ENCODE peak calls at places on chromosomes 6 and 20, in ten cellular contexts. One of them, this sample, is unnamed.

GRCh38 chr6:5557506-5557905 is 296.2 kb downstream of the FARS2 start:
- DNase-seq in ovary: no peak
- DNase-seq in transverse colon: no peak
- DNase-seq in upper lobe of left lung: no peak
- DNase-seq in SK-N-SH: no peak
- DNase-seq in suprapubic skin: no peak
- DNase-seq in A549: no peak
- DNase-seq in K562: no peak
- DNase-seq in esophagus muscularis mucosa: no peak
- DNase-seq in sigmoid colon: no peak
- DNase-seq in this sample: no peak

GRCh38 chr6:39057251-39058155 is 8.9 kb downstream of the GLP1R start:
- DNase-seq in ovary: no peak
- DNase-seq in SK-N-SH: no peak
- DNase-seq in K562: no peak
- DNase-seq in sigmoid colon: no peak
- DNase-seq in upper lobe of left lung: no peak
- DNase-seq in esophagus muscularis mucosa: no peak
- DNase-seq in A549: no peak
- DNase-seq in suprapubic skin: peak
- DNase-seq in transverse colon: no peak
- DNase-seq in this sample: no peak

GRCh38 chr6:34065470-34066283 is 80.2 kb downstream of the GRM4 start:
- DNase-seq in esophagus muscularis mucosa: no peak
- DNase-seq in A549: no peak
- DNase-seq in upper lobe of left lung: no peak
- DNase-seq in SK-N-SH: peak
- DNase-seq in ovary: peak
- DNase-seq in sigmoid colon: no peak
- DNase-seq in suprapubic skin: no peak
- DNase-seq in transverse colon: no peak
- DNase-seq in K562: no peak
- DNase-seq in this sample: no peak

GRCh38 chr20:61732511-61733210 is 333.0 kb downstream of the TAF4 start:
- DNase-seq in A549: no peak
- DNase-seq in transverse colon: no peak
- DNase-seq in upper lobe of left lung: no peak
- DNase-seq in suprapubic skin: no peak
- DNase-seq in SK-N-SH: no peak
- DNase-seq in K562: no peak
- DNase-seq in esophagus muscularis mucosa: no peak
- DNase-seq in ovary: no peak
- DNase-seq in sigmoid colon: no peak
- DNase-seq in this sample: no peak

GRCh38 chr6:90406957-90407356 is 110.3 kb upstream of the BACH2 start:
- DNase-seq in transverse colon: no peak
- DNase-seq in SK-N-SH: no peak
- DNase-seq in suprapubic skin: no peak
- DNase-seq in esophagus muscularis mucosa: no peak
- DNase-seq in K562: peak
- DNase-seq in sigmoid colon: no peak
- DNase-seq in A549: no peak
- DNase-seq in ovary: no peak
- DNase-seq in upper lobe of left lung: no peak
- DNase-seq in this sample: no peak

GRCh38 chr6:83879746-83880145 is 20.3 kb downstream of the CYB5R4 start:
- DNase-seq in sigmoid colon: no peak
- DNase-seq in SK-N-SH: no peak
- DNase-seq in suprapubic skin: no peak
- DNase-seq in esophagus muscularis mucosa: no peak
- DNase-seq in transverse colon: no peak
- DNase-seq in K562: no peak
- DNase-seq in ovary: no peak
- DNase-seq in upper lobe of left lung: no peak
- DNase-seq in A549: no peak
- DNase-seq in this sample: no peak

GRCh38 chr6:129709451-129709908 is 497 bp downstream of the ARHGAP18 start:
- DNase-seq in SK-N-SH: no peak
- DNase-seq in K562: no peak
- DNase-seq in suprapubic skin: peak
- DNase-seq in upper lobe of left lung: no peak
- DNase-seq in A549: no peak
- DNase-seq in sigmoid colon: no peak
- DNase-seq in transverse colon: no peak
- DNase-seq in ovary: peak
- DNase-seq in esophagus muscularis mucosa: no peak
- DNase-seq in this sample: peak

GRCh38 chr6:169213814-169214520 is 39.7 kb downstream of the THBS2 start:
- DNase-seq in upper lobe of left lung: no peak
- DNase-seq in A549: no peak
- DNase-seq in ovary: peak
- DNase-seq in K562: no peak
- DNase-seq in suprapubic skin: no peak
- DNase-seq in esophagus muscularis mucosa: peak
- DNase-seq in SK-N-SH: peak
- DNase-seq in transverse colon: no peak
- DNase-seq in sigmoid colon: peak
- DNase-seq in this sample: no peak

GRCh38 chr6:125913864-125914351 is 42.7 kb upstream of the HINT3 start:
- DNase-seq in suprapubic skin: no peak
- DNase-seq in upper lobe of left lung: peak
- DNase-seq in ovary: no peak
- DNase-seq in K562: peak
- DNase-seq in A549: peak
- DNase-seq in esophagus muscularis mucosa: no peak
- DNase-seq in transverse colon: peak
- DNase-seq in SK-N-SH: no peak
- DNase-seq in sigmoid colon: no peak
- DNase-seq in this sample: no peak

GRCh38 chr6:137975058-137975940 is 108.2 kb downstream of the TNFAIP3 start:
- DNase-seq in K562: no peak
- DNase-seq in upper lobe of left lung: no peak
- DNase-seq in esophagus muscularis mucosa: no peak
- DNase-seq in A549: no peak
- DNase-seq in SK-N-SH: no peak
- DNase-seq in transverse colon: no peak
- DNase-seq in suprapubic skin: no peak
- DNase-seq in ovary: no peak
- DNase-seq in sigmoid colon: no peak
- DNase-seq in this sample: no peak

GRCh38 chr6:161010418-161010817 is 18.8 kb downstream of the MAP3K4 start:
- DNase-seq in A549: no peak
- DNase-seq in esophagus muscularis mucosa: no peak
- DNase-seq in transverse colon: no peak
- DNase-seq in K562: no peak
- DNase-seq in suprapubic skin: no peak
- DNase-seq in ovary: no peak
- DNase-seq in sigmoid colon: no peak
- DNase-seq in SK-N-SH: no peak
- DNase-seq in upper lobe of left lung: no peak
- DNase-seq in this sample: no peak

GRCh38 chr6:13243033-13243432 is 85.3 kb downstream of the TBC1D7 start:
- DNase-seq in ovary: no peak
- DNase-seq in A549: no peak
- DNase-seq in upper lobe of left lung: no peak
- DNase-seq in sigmoid colon: no peak
- DNase-seq in esophagus muscularis mucosa: no peak
- DNase-seq in suprapubic skin: no peak
- DNase-seq in K562: no peak
- DNase-seq in transverse colon: no peak
- DNase-seq in SK-N-SH: no peak
- DNase-seq in this sample: no peak

GRCh38 chr20:53827996-53828672 is 234.5 kb upstream of the ZNF217 start:
- DNase-seq in K562: no peak
- DNase-seq in upper lobe of left lung: no peak
- DNase-seq in A549: no peak
- DNase-seq in ovary: no peak
- DNase-seq in sigmoid colon: peak
- DNase-seq in SK-N-SH: no peak
- DNase-seq in suprapubic skin: no peak
- DNase-seq in esophagus muscularis mucosa: no peak
- DNase-seq in transverse colon: no peak
- DNase-seq in this sample: no peak

GRCh38 chr6:70706491-70707123 is 38.9 kb downstream of the SMAP1 start:
- DNase-seq in sigmoid colon: no peak
- DNase-seq in SK-N-SH: peak
- DNase-seq in esophagus muscularis mucosa: no peak
- DNase-seq in transverse colon: no peak
- DNase-seq in ovary: no peak
- DNase-seq in upper lobe of left lung: no peak
- DNase-seq in suprapubic skin: no peak
- DNase-seq in K562: peak
- DNase-seq in A549: peak
- DNase-seq in this sample: no peak

GRCh38 chr6:145310116-145310515 is 425.2 kb downstream of the EPM2A start:
- DNase-seq in transverse colon: no peak
- DNase-seq in upper lobe of left lung: no peak
- DNase-seq in sigmoid colon: no peak
- DNase-seq in SK-N-SH: no peak
- DNase-seq in K562: no peak
- DNase-seq in ovary: no peak
- DNase-seq in esophagus muscularis mucosa: no peak
- DNase-seq in A549: no peak
- DNase-seq in suprapubic skin: no peak
- DNase-seq in this sample: no peak

GRCh38 chr20:20812141-20812540 is 99.7 kb upstream of the RALGAPA2 start:
- DNase-seq in K562: no peak
- DNase-seq in A549: no peak
- DNase-seq in SK-N-SH: no peak
- DNase-seq in upper lobe of left lung: no peak
- DNase-seq in suprapubic skin: no peak
- DNase-seq in ovary: no peak
- DNase-seq in esophagus muscularis mucosa: no peak
- DNase-seq in sigmoid colon: no peak
- DNase-seq in transverse colon: no peak
- DNase-seq in this sample: no peak

DNA sequence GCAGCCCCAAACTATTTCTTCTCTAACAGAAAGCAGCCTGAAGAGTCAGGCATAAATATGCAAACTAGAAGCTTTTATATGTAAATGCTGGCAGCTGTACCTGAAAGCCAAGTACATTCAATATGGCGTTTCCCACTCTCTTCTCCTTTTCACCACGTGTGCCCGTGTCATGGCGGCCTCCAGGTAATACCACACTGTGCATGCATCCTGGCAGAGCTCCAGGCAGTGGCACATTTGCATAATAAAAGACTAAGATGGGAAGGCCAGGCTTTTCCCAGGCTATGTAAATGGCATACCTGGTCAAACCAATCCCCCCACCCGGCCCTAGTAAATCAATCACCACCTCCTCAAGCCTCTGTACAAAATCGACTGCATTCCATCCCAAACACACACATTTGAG is 120.6 kb downstream of the MMUT start:
- DNase-seq in K562: no peak
- DNase-seq in ovary: no peak
- DNase-seq in suprapubic skin: no peak
- DNase-seq in sigmoid colon: no peak
- DNase-seq in A549: no peak
- DNase-seq in SK-N-SH: no peak
- DNase-seq in transverse colon: no peak
- DNase-seq in upper lobe of left lung: no peak
- DNase-seq in esophagus muscularis mucosa: no peak
- DNase-seq in this sample: no peak
- TF ChIP-seq EP300 in K562: no peak
- TF ChIP-seq EP300 in ovary: no peak
- TF ChIP-seq EP300 in suprapubic skin: no peak
- TF ChIP-seq EP300 in sigmoid colon: no peak
- TF ChIP-seq EP300 in A549: no peak
- TF ChIP-seq EP300 in SK-N-SH: no peak
- TF ChIP-seq EP300 in transverse colon: no peak
- TF ChIP-seq EP300 in upper lobe of left lung: no peak
- TF ChIP-seq EP300 in esophagus muscularis mucosa: no peak
- TF ChIP-seq EP300 in this sample: no peak

GRCh38 chr20:36303020-36303595 is 3.0 kb upstream of the DLGAP4 start:
- DNase-seq in suprapubic skin: no peak
- DNase-seq in sigmoid colon: no peak
- DNase-seq in esophagus muscularis mucosa: no peak
- DNase-seq in K562: no peak
- DNase-seq in ovary: no peak
- DNase-seq in A549: no peak
- DNase-seq in SK-N-SH: no peak
- DNase-seq in upper lobe of left lung: no peak
- DNase-seq in transverse colon: no peak
- DNase-seq in this sample: no peak
- TF ChIP-seq EP300 in suprapubic skin: no peak
- TF ChIP-seq EP300 in sigmoid colon: no peak
- TF ChIP-seq EP300 in esophagus muscularis mucosa: no peak
- TF ChIP-seq EP300 in K562: no peak
- TF ChIP-seq EP300 in ovary: no peak
- TF ChIP-seq EP300 in A549: no peak
- TF ChIP-seq EP300 in SK-N-SH: no peak
- TF ChIP-seq EP300 in upper lobe of left lung: no peak
- TF ChIP-seq EP300 in transverse colon: no peak
- TF ChIP-seq EP300 in this sample: no peak

GRCh38 chr20:39066464-39066863 is 104.3 kb downstream of the DHX35 start:
- DNase-seq in upper lobe of left lung: no peak
- DNase-seq in ovary: no peak
- DNase-seq in esophagus muscularis mucosa: no peak
- DNase-seq in suprapubic skin: no peak
- DNase-seq in SK-N-SH: peak
- DNase-seq in A549: no peak
- DNase-seq in sigmoid colon: no peak
- DNase-seq in K562: peak
- DNase-seq in transverse colon: no peak
- DNase-seq in this sample: no peak
- TF ChIP-seq EP300 in upper lobe of left lung: no peak
- TF ChIP-seq EP300 in ovary: no peak
- TF ChIP-seq EP300 in esophagus muscularis mucosa: no peak
- TF ChIP-seq EP300 in suprapubic skin: no peak
- TF ChIP-seq EP300 in SK-N-SH: no peak
- TF ChIP-seq EP300 in A549: no peak
- TF ChIP-seq EP300 in sigmoid colon: no peak
- TF ChIP-seq EP300 in K562: no peak
- TF ChIP-seq EP300 in transverse colon: no peak
- TF ChIP-seq EP300 in this sample: no peak

DNA sequence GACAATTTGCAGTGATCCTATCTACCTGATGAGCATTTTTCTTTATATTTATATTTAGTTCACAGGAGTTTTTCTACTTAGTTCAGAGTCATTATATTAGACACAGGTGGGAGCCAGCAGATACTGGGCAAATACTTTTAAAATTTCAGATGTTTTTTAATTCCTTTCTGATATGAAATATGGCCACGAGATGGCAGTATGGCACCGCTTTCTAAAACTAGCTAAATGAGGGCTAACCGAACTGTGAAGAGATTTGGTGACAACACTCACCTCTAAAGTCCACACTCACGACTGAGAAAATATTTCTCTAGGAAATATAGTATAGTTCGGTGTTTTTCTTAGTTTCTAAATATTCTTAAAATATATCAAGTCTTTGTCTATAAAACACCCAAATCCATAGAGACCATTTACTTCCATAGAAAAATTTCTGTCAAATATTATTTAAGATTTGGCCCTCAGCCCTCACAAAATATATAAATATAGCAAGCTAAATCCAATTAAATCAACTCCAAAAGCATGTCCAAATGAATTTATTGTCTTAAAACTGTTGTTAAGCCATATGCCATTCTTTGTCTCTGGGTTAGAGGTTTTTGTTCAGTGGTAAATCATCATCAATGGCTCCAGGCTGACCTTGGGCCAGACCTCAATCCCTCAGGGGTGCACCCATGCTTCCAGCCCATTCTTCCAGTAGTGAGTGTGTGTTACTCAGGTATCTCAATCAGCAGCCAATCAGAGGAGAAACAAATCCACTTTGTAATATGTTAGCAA is 63.6 kb downstream of the HUS1B start:
- DNase-seq in A549: peak
- DNase-seq in ovary: peak
- DNase-seq in upper lobe of left lung: peak
- DNase-seq in K562: peak
- DNase-seq in sigmoid colon: no peak
- DNase-seq in SK-N-SH: peak
- DNase-seq in esophagus muscularis mucosa: no peak
- DNase-seq in suprapubic skin: no peak
- DNase-seq in transverse colon: peak
- DNase-seq in this sample: peak
- TF ChIP-seq EP300 in A549: no peak
- TF ChIP-seq EP300 in ovary: no peak
- TF ChIP-seq EP300 in upper lobe of left lung: no peak
- TF ChIP-seq EP300 in K562: no peak
- TF ChIP-seq EP300 in sigmoid colon: no peak
- TF ChIP-seq EP300 in SK-N-SH: no peak
- TF ChIP-seq EP300 in esophagus muscularis mucosa: no peak
- TF ChIP-seq EP300 in suprapubic skin: no peak
- TF ChIP-seq EP300 in transverse colon: no peak
- TF ChIP-seq EP300 in this sample: no peak